ENCODE peak calls at places on chromosomes 13 and 19, in nine cellular contexts. O is HFFc6; S is retina; V is NCI-H345; X is fibroblast of pulmonary artery; Q is left ventricle myocardium superior; I is CD8-positive, alpha-beta T cell; B is progenitor cell of endocrine pancreas; M is Calu3. E is an unnamed sample.

GRCh38 chr19:29662604-29663404 is 2.5 kb upstream of the PLEKHF1 start:
- DNase-seq in O (peak; percentile 90), S (no peak), V (peak; percentile 34), X (peak; percentile 93), Q (peak; percentile 75), I (no peak), B (no peak), M (no peak), E (peak; percentile 80)

GRCh38 chr13:44762946-44763345 is 186.8 kb upstream of the TSC22D1 start:
- DNase-seq in O (no peak), S (no peak), V (no peak), X (no peak), Q (no peak), I (no peak), B (no peak), M (no peak), E (no peak)

GRCh38 chr19:32404939-32405430 is 585 bp upstream of the DPY19L3 start:
- DNase-seq in O (no peak), S (no peak), V (no peak), X (peak; percentile 41), Q (peak; percentile 83), I (no peak), B (no peak), M (peak; percentile 59), E (peak; percentile 61)

GRCh38 chr13:23870356-23871146 is 18.6 kb downstream of the MIPEP start:
- DNase-seq in O (no peak), S (no peak), V (no peak), X (no peak), Q (no peak), I (no peak), B (no peak), M (no peak), E (no peak)

GRCh38 chr19:43148233-43148632 is 38.1 kb downstream of the PSG5 start:
- DNase-seq in O (peak; percentile 87), S (no peak), V (no peak), X (peak; percentile 66), Q (no peak), I (no peak), B (no peak), M (no peak), E (no peak)

GRCh38 chr13:32025730-32026129 is 5.8 kb upstream of the FRY start:
- DNase-seq in O (no peak), S (peak; percentile 44), V (peak; percentile 80), X (no peak), Q (no peak), I (no peak), B (no peak), M (no peak), E (no peak)

GRCh38 chr19:12603714-12604113 is 6.9 kb downstream of the ZNF490 start:
- DNase-seq in O (no peak), S (no peak), V (no peak), X (no peak), Q (no peak), I (no peak), B (no peak), M (no peak), E (no peak)

GRCh38 chr13:110546389-110546788 is 15.1 kb downstream of the RAB20 start:
- DNase-seq in O (no peak), S (no peak), V (no peak), X (no peak), Q (no peak), I (no peak), B (no peak), M (no peak), E (no peak)

GRCh38 chr13:53020764-53021332 is 7.8 kb upstream of the OLFM4 start:
- DNase-seq in O (no peak), S (no peak), V (no peak), X (no peak), Q (no peak), I (no peak), B (no peak), M (no peak), E (no peak)

GRCh38 chr19:46124638-46125115 is at the start of gene IGFL3:
- DNase-seq in O (peak; percentile 38), S (no peak), V (no peak), X (no peak), Q (no peak), I (no peak), B (no peak), M (no peak), E (no peak)

GRCh38 chr13:79871594-79871993 is 390.6 kb downstream of the NDFIP2 start:
- DNase-seq in O (no peak), S (no peak), V (no peak), X (no peak), Q (no peak), I (no peak), B (no peak), M (no peak), E (no peak)

GRCh38 chr13:30616927-30617314 is 799 bp upstream of the USPL1 start:
- DNase-seq in O (peak; percentile 88), S (no peak), V (peak; percentile 61), X (peak; percentile 96), Q (peak; percentile 59), I (peak; percentile 44), B (peak; percentile 49), M (peak; percentile 41), E (peak; percentile 76)

GRCh38 chr13:22703601-22704209 is 477.1 kb upstream of the SGCG start:
- DNase-seq in O (no peak), S (no peak), V (no peak), X (no peak), Q (no peak), I (no peak), B (no peak), M (no peak), E (no peak)

GRCh38 chr19:16608290-16608704 is 19.7 kb downstream of the MED26 start:
- DNase-seq in O (peak; percentile 85), S (no peak), V (no peak), X (peak; percentile 90), Q (no peak), I (no peak), B (no peak), M (no peak), E (no peak)

GRCh38 chr19:10815969-10816635 is 19.9 kb downstream of the TMED1 start:
- DNase-seq in O (peak; percentile 79), S (no peak), V (no peak), X (no peak), Q (no peak), I (no peak), B (no peak), M (no peak), E (no peak)

GRCh38 chr19:49190781-49191180 is 33.2 kb downstream of the TRPM4 start:
- DNase-seq in O (no peak), S (no peak), V (no peak), X (no peak), Q (no peak), I (no peak), B (no peak), M (no peak), E (no peak)

GRCh38 chr13:51034906-51035305 is 76.2 kb downstream of the C13orf42 start:
- DNase-seq in O (no peak), S (no peak), V (peak; percentile 33), X (no peak), Q (no peak), I (no peak), B (no peak), M (no peak), E (no peak)

GRCh38 chr19:48683349-48683748 is 10.5 kb upstream of the NTN5 start:
- DNase-seq in O (no peak), S (peak; percentile 63), V (no peak), X (peak; percentile 57), Q (peak; percentile 80), I (peak; percentile 11), B (no peak), M (no peak), E (peak; percentile 63)

GRCh38 chr13:70817571-70817970 is 709.3 kb upstream of the KLHL1 start:
- DNase-seq in O (no peak), S (no peak), V (no peak), X (no peak), Q (no peak), I (no peak), B (no peak), M (no peak), E (no peak)

GRCh38 chr19:737591-738093 is 13.3 kb upstream of the MISP start:
- DNase-seq in O (no peak), S (no peak), V (no peak), X (peak; percentile 46), Q (peak; percentile 64), I (peak; percentile 49), B (peak; percentile 49), M (peak; percentile 56), E (no peak)

GRCh38 chr13:59250276-59250990 is 913.3 kb downstream of the DIAPH3 start:
- DNase-seq in O (no peak), S (no peak), V (no peak), X (no peak), Q (no peak), I (no peak), B (no peak), M (no peak), E (no peak)

GRCh38 chr19:11657307-11657706 is 60.0 kb downstream of the ZNF627 start:
- DNase-seq in O (no peak), S (no peak), V (peak; percentile 5), X (no peak), Q (no peak), I (no peak), B (no peak), M (no peak), E (no peak)

GRCh38 chr13:100214886-100215285 is 126.0 kb downstream of the PCCA start:
- DNase-seq in O (peak; percentile 72), S (no peak), V (no peak), X (peak; percentile 84), Q (no peak), I (no peak), B (no peak), M (no peak), E (no peak)

GRCh38 chr13:41231025-41231677 is 32.2 kb downstream of the MTRF1 start:
- DNase-seq in O (no peak), S (no peak), V (no peak), X (no peak), Q (no peak), I (no peak), B (no peak), M (no peak), E (no peak)

GRCh38 chr19:40371802-40372122 is 18.2 kb downstream of the HIPK4 start:
- DNase-seq in O (no peak), S (no peak), V (no peak), X (no peak), Q (no peak), I (no peak), B (no peak), M (no peak), E (no peak)

GRCh38 chr19:30236006-30236405 is 136.2 kb upstream of the ZNF536 start:
- DNase-seq in O (no peak), S (peak; percentile 70), V (no peak), X (no peak), Q (peak; percentile 47), I (no peak), B (no peak), M (no peak), E (no peak)

GRCh38 chr19:10735741-10736140 is 17.9 kb downstream of the DNM2 start:
- DNase-seq in O (no peak), S (no peak), V (no peak), X (no peak), Q (no peak), I (no peak), B (no peak), M (no peak), E (no peak)

GRCh38 chr13:40161008-40161694 is 505.3 kb downstream of the FOXO1 start:
- DNase-seq in O (no peak), S (no peak), V (no peak), X (no peak), Q (no peak), I (no peak), B (no peak), M (no peak), E (no peak)

GRCh38 chr13:95354680-95355487 is 53.6 kb upstream of the ABCC4 start:
- DNase-seq in O (no peak), S (peak; percentile 72), V (no peak), X (peak; percentile 43), Q (no peak), I (no peak), B (no peak), M (no peak), E (no peak)

GRCh38 chr13:44022196-44022595 is 142.5 kb downstream of the LACC1 start:
- DNase-seq in O (no peak), S (no peak), V (no peak), X (no peak), Q (no peak), I (no peak), B (no peak), M (no peak), E (no peak)

GRCh38 chr13:28268800-28269223 is 130.5 kb downstream of the PAN3 start:
- DNase-seq in O (no peak), S (no peak), V (no peak), X (no peak), Q (no peak), I (no peak), B (no peak), M (no peak), E (no peak)

E was measured in heart left ventricle.